ENCODE peak calls at places on chromosomes 6 and 20, in six cellular contexts. X is non-pigmented ciliary epithelial cell; Y is stimulated activated naive CD8-positive, alpha-beta T cell treated with anti-CD3 and anti-CD28 coated beads, Interleukin-15, amount 100 ng/mL, for 72 hours; Z is T follicular helper cell; D is Ammon's horn; L is heart left ventricle. O is an unnamed sample.

GRCh38 chr20:46985671-46986070 is 91.0 kb downstream of the EYA2 start:
- DNase-seq in Z (no peak), Y (no peak), X (no peak), L (no peak), D (no peak), O (no peak)

GRCh38 chr6:139099984-139100383 is 34.9 kb upstream of the HECA start:
- DNase-seq in X (no peak), Z (no peak), Y (peak; percentile 36), D (no peak), L (no peak), O (no peak)

GRCh38 chr6:147166360-147166944 is 37.8 kb upstream of the STXBP5 start:
- DNase-seq in Z (no peak), L (no peak), Y (no peak), D (no peak), X (no peak), O (no peak)

GRCh38 chr6:44527191-44527960 is 139.9 kb downstream of the CDC5L start:
- DNase-seq in X (no peak), D (no peak), Z (no peak), L (no peak), Y (peak; percentile 46), O (no peak)

GRCh38 chr6:39280247-39280731 is 33.9 kb downstream of the KCNK17 start:
- DNase-seq in Y (no peak), Z (no peak), D (no peak), X (no peak), L (no peak), O (no peak)

GRCh38 chr6:112468359-112468758 is 121.2 kb downstream of the RFPL4B start:
- DNase-seq in D (no peak), Z (no peak), X (no peak), L (no peak), Y (no peak), O (peak; percentile 80)

GRCh38 chr6:57017069-57017468 is 29.4 kb upstream of the KIAA1586 start:
- DNase-seq in Z (no peak), X (no peak), D (no peak), Y (no peak), L (no peak), O (no peak)

GRCh38 chr6:32709625-32710024 is 31.6 kb upstream of the HLA-DQA2 start:
- DNase-seq in D (no peak), L (no peak), Y (no peak), X (no peak), Z (no peak), O (no peak)

GRCh38 chr6:125165256-125165655 is 11.7 kb downstream of the TPD52L1 start:
- DNase-seq in Y (no peak), L (no peak), D (no peak), X (no peak), Z (no peak), O (no peak)

GRCh38 chr6:106162926-106163325 is 76.8 kb downstream of the PRDM1 start:
- DNase-seq in L (no peak), Z (no peak), D (no peak), Y (no peak), X (no peak), O (no peak)

GRCh38 chr6:157579467-157580031 is 198.6 kb downstream of the ZDHHC14 start:
- DNase-seq in D (peak; percentile 44), X (no peak), L (no peak), Y (no peak), Z (no peak), O (no peak)

O was measured in retinal pigment epithelial cell.